ENCODE peak calls at places on chromosomes 5 and 9, in five cellular contexts. L is A549, A is K562, S is HepG2, K is GM12878. G is an unnamed sample.

GRCh38 chr5:132257131-132258101 is at the start of gene PDLIM4:
- DNase-seq in K (no peak), S (no peak), L (no peak), A (peak; percentile 84), G (peak; percentile 62)

GRCh38 chr5:89615839-89616518 is 733.0 kb upstream of the MEF2C start:
- DNase-seq in L (no peak), K (no peak), S (no peak), A (no peak), G (no peak)

GRCh38 chr9:123867034-123867433 is 62.9 kb downstream of the DENND1A start:
- DNase-seq in L (no peak), K (no peak), A (no peak), S (no peak), G (no peak)

GRCh38 chr9:19137282-19137681 is 10.0 kb upstream of the PLIN2 start:
- DNase-seq in L (no peak), S (no peak), A (no peak), K (no peak), G (no peak)

GRCh38 chr9:136644343-136644592 is 18.4 kb upstream of the EGFL7 start:
- DNase-seq in L (no peak), S (no peak), K (no peak), A (peak; percentile 93), G (peak; percentile 82)

GRCh38 chr9:111052831-111053230 is 14.6 kb upstream of the LPAR1 start:
- DNase-seq in L (no peak), A (no peak), K (no peak), S (no peak), G (no peak)

GRCh38 chr9:99822096-99822595 is 461 bp downstream of the NR4A3 start:
- DNase-seq in L (peak; percentile 28), K (no peak), S (no peak), A (peak; percentile 47), G (no peak)

GRCh38 chr5:39376293-39376714 is 12.0 kb upstream of the C9 start:
- DNase-seq in S (peak; percentile 57), L (peak; percentile 65), K (no peak), A (peak; percentile 68), G (peak; percentile 72)

GRCh38 chr5:121976979-121977378 is 15.2 kb downstream of the SRFBP1 start:
- DNase-seq in L (no peak), K (no peak), S (no peak), A (no peak), G (no peak)

GRCh38 chr5:69295088-69295754 is 37.4 kb downstream of the CCDC125 start:
- DNase-seq in K (no peak), A (no peak), S (no peak), L (no peak), G (peak; percentile 84)
- TF ChIP-seq MYC in K (no peak), A (no peak), S (no peak), L (no peak), G (no peak)

DNA sequence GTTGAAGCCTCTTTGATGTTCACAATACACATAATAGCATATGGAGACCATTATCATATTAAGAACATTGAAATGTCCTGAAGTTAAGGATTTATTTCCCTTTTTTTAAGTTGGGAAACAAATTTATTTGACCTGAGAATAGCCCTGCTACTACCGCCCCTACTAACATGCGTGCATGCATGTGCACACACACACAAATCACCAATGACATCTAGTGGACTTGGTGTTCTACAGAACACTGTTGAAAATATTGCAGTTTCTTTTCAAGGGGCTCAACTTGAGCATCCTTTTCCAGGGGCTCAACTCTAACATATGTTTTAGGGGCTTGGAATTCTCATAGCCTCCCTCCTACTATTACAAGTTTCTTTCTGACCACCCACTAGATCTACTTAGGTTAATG is 124.9 kb upstream of the C6 start:
- DNase-seq in K (no peak), S (no peak), A (no peak), L (no peak), G (no peak)
- TF ChIP-seq CTCF in K (no peak), S (peak; percentile 10), A (no peak), L (no peak), G (no peak)

GRCh38 chr9:133700861-133701320 is 37.3 kb downstream of the SARDH start:
- DNase-seq in K (no peak), A (no peak), S (no peak), L (no peak), G (no peak)
- H3K4me2 ChIP-seq in K (no peak overlapping the region), A (no peak overlapping the region), S (no peak overlapping the region), L (no peak overlapping the region), G (no peak overlapping the region)

GRCh38 chr9:5269249-5269715 is 35.2 kb downstream of the RLN2 start:
- DNase-seq in S (peak; percentile 38), L (no peak), A (no peak), K (no peak), G (peak; percentile 90)

GRCh38 chr9:5278486-5278885 is 26.0 kb downstream of the RLN2 start:
- DNase-seq in K (peak; percentile 13), L (no peak), A (no peak), S (no peak), G (no peak)

DNA sequence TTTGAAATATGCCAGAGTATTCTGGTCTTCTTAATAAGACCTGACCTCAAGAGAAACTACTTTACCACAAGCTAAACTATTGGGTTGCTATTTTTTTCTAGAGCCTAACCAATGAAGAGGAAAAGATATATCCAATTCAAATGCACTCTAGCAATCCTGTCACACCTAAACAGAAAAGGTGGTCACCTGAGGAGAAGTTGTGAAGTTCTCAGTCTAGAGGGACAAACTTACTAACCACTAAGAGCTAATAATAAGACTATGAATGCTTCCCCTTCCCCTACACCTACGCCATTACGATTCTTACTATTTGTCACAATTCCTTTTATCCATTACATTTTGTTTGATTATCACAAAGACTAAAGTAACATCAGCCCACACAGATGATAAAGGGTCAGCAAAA is 29.7 kb downstream of the RLN2 start:
- DNase-seq in S (no peak), A (no peak), L (no peak), K (peak; percentile 19), G (no peak)
- TF ChIP-seq MYC in S (no peak), A (no peak), L (no peak), K (no peak), G (no peak)

GRCh38 chr5:6482735-6483134 is 34.1 kb downstream of the UBE2QL1 start:
- DNase-seq in L (no peak), K (no peak), A (no peak), S (no peak), G (no peak)

GRCh38 chr5:6478793-6479192 is 30.1 kb downstream of the UBE2QL1 start:
- DNase-seq in K (no peak), L (no peak), A (no peak), S (no peak), G (no peak)

GRCh38 chr5:6484446-6484845 is 35.8 kb downstream of the UBE2QL1 start:
- DNase-seq in K (no peak), L (no peak), A (no peak), S (no peak), G (no peak)

GRCh38 chr5:6483880-6484382 is 35.3 kb downstream of the UBE2QL1 start:
- DNase-seq in L (no peak), K (peak; percentile 96), S (no peak), A (no peak), G (no peak)

GRCh38 chr5:6480133-6481051 is 31.7 kb downstream of the UBE2QL1 start:
- DNase-seq in K (peak; percentile 67), S (no peak), L (no peak), A (peak; percentile 54), G (no peak)
- TF ChIP-seq CTCF in K (peak; percentile 12), S (no peak), L (no peak), A (no peak), G (no peak)

GRCh38 chr5:95709967-95710650 is 21.0 kb upstream of the RHOBTB3 start:
- DNase-seq in A (no peak), L (no peak), S (peak; percentile 44), K (no peak), G (no peak)

GRCh38 chr5:95708876-95709275 is 22.3 kb upstream of the RHOBTB3 start:
- DNase-seq in L (no peak), A (no peak), K (no peak), S (no peak), G (no peak)

GRCh38 chr5:95713960-95714710 is 17.0 kb upstream of the RHOBTB3 start:
- DNase-seq in S (no peak), K (no peak), L (no peak), A (no peak), G (no peak)

GRCh38 chr5:95712347-95712958 is 18.7 kb upstream of the RHOBTB3 start:
- DNase-seq in L (peak; percentile 81), S (no peak), A (peak; percentile 82), K (no peak), G (peak; percentile 49)

GRCh38 chr5:95711501-95712346 is 19.4 kb upstream of the RHOBTB3 start:
- DNase-seq in K (no peak), S (no peak), L (no peak), A (peak; percentile 45), G (no peak)
- H3K4me2 ChIP-seq in K (no peak overlapping the region), S (no peak overlapping the region), L (peak overlapping the region; percentile 37), A (peak overlapping the region; percentile 87), G (no peak overlapping the region)

GRCh38 chr5:13569088-13569715 is 375.3 kb downstream of the DNAH5 start:
- DNase-seq in K (no peak), A (no peak), L (no peak), S (no peak), G (no peak)

GRCh38 chr5:13572188-13572587 is 372.3 kb downstream of the DNAH5 start:
- DNase-seq in K (no peak), A (no peak), S (no peak), L (no peak), G (no peak)

GRCh38 chr5:13566903-13567339 is 377.6 kb downstream of the DNAH5 start:
- DNase-seq in K (no peak), S (no peak), L (peak; percentile 25), A (no peak), G (no peak)

GRCh38 chr5:13567819-13568218 is 376.7 kb downstream of the DNAH5 start:
- DNase-seq in S (no peak), L (no peak), A (no peak), K (no peak), G (no peak)
- TF ChIP-seq MYC in S (no peak), L (no peak), A (no peak), K (no peak), G (no peak)

G was measured in endothelial cell of umbilical vein.